ENCODE peak calls at places on chromosomes 11 and 22, in ten cellular contexts. F is astrocyte; K is lower lobe of right lung; C is A549; H is suprapubic skin; P is CD8-positive, alpha-beta T cell; A is GM23338; N is dorsolateral prefrontal cortex; X is psoas muscle; D is IMR-90. I is an unnamed sample.

GRCh38 chr11:87038235-87038960 is 664 bp downstream of the TMEM135 start:
- DNase-seq in P (no peak), H (no peak), F (no peak), D (no peak), X (no peak), C (no peak), K (no peak), N (no peak), A (no peak), I (peak; percentile 13)

GRCh38 chr11:47355283-47356128 is 3.0 kb upstream of the MYBPC3 start:
- DNase-seq in D (peak; percentile 88), A (peak; percentile 98), C (peak; percentile 98), N (peak; percentile 90), P (no peak), X (peak; percentile 98), F (peak; percentile 71), K (peak; percentile 96), H (peak; percentile 94), I (peak; percentile 94)

GRCh38 chr11:125390949-125391348 is 105.1 kb downstream of the FEZ1 start:
- DNase-seq in P (no peak), D (peak; percentile 70), F (peak; percentile 73), C (no peak), K (no peak), X (no peak), H (no peak), N (no peak), A (peak; percentile 55), I (no peak)

GRCh38 chr11:35178862-35179261 is 39.9 kb downstream of the CD44 start:
- DNase-seq in C (no peak), X (no peak), D (peak; percentile 35), A (no peak), K (no peak), H (no peak), P (no peak), N (no peak), F (no peak), I (peak; percentile 92)

GRCh38 chr11:126522152-126522551 is 166.7 kb downstream of the ST3GAL4 start:
- DNase-seq in C (peak; percentile 20), K (no peak), P (no peak), A (no peak), F (no peak), N (no peak), D (peak; percentile 10), X (no peak), H (no peak), I (no peak)

GRCh38 chr11:102685769-102686168 is 19.8 kb downstream of the MMP27 start:
- DNase-seq in N (no peak), X (no peak), K (no peak), C (no peak), H (no peak), D (no peak), A (no peak), P (no peak), F (no peak), I (no peak)

GRCh38 chr11:78374917-78375316 is 42.7 kb downstream of the GAB2 start:
- DNase-seq in K (no peak), P (no peak), D (no peak), N (no peak), A (no peak), C (no peak), X (no peak), F (no peak), H (no peak), I (no peak)

GRCh38 chr11:57792870-57793269 is 31.3 kb downstream of the CTNND1 start:
- DNase-seq in A (no peak), K (no peak), N (no peak), F (no peak), H (no peak), X (no peak), C (peak; percentile 36), D (no peak), P (no peak), I (peak; percentile 57)

GRCh38 chr11:87926250-87926970 is 248.8 kb downstream of the RAB38 start:
- DNase-seq in D (peak; percentile 49), X (no peak), K (no peak), P (no peak), H (no peak), F (peak; percentile 65), N (no peak), C (peak; percentile 29), A (peak; percentile 7), I (peak; percentile 96)

GRCh38 chr11:33045551-33046255 is 6.3 kb downstream of the TCP11L1 start:
- DNase-seq in H (no peak), K (no peak), N (no peak), C (peak; percentile 86), P (no peak), A (no peak), D (no peak), F (peak; percentile 56), X (no peak), I (peak; percentile 84)

GRCh38 chr22:32020117-32020516 is 22.9 kb upstream of the SLC5A1 start:
- DNase-seq in F (peak; percentile 89), X (no peak), N (no peak), D (peak; percentile 81), H (no peak), P (no peak), K (no peak), C (peak; percentile 22), A (no peak), I (peak; percentile 98)

GRCh38 chr11:2143652-2144548 is 4.7 kb upstream of the IGF2 start:
- DNase-seq in X (no peak), C (peak; percentile 44), D (no peak), F (no peak), A (peak; percentile 35), K (no peak), N (no peak), P (no peak), H (no peak), I (peak; percentile 59)

GRCh38 chr22:38751422-38752346 is 4.1 kb downstream of the SUN2 start:
- DNase-seq in X (peak; percentile 89), A (no peak), P (peak; percentile 86), F (no peak), H (no peak), D (no peak), K (peak; percentile 90), C (no peak), N (no peak), I (peak; percentile 84)

GRCh38 chr22:38754247-38755154 is 1.3 kb downstream of the SUN2 start:
- DNase-seq in H (peak; percentile 88), A (peak; percentile 84), K (peak; percentile 72), F (peak; percentile 58), D (peak; percentile 43), C (no peak), N (no peak), P (no peak), X (peak; percentile 83), I (peak; percentile 85)

GRCh38 chr22:38755155-38755910 is 465 bp downstream of the SUN2 start:
- DNase-seq in D (peak; percentile 48), P (peak; percentile 62), F (peak; percentile 32), A (peak; percentile 66), K (peak; percentile 97), X (peak; percentile 99), N (peak; percentile 87), H (peak; percentile 96), C (peak; percentile 73), I (peak; percentile 35)

GRCh38 chr22:38755911-38756532 is at the start of gene SUN2:
- DNase-seq in D (peak; percentile 77), C (peak; percentile 81), F (peak; percentile 55), P (peak; percentile 93), A (peak; percentile 76), H (peak; percentile 97), X (peak; percentile 97), K (peak; percentile 96), N (peak; percentile 98), I (peak; percentile 84)

DNA sequence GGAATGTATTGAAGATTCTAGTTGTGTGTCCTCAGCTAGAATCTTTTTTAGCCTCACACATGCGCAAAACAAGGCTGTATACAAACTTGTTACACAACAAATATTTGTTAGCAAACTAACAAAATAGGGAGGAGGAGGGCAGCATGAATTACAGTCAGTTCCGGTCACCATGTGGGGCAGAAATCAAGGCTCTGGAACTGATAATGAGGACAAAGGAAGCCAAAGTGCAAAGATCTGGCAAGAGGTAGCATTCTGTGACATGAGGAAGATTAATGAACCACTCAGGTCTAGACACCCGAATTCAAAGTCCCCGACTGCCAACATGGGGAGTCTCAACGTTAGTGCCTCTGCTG is 1.9 kb downstream of the SUN2 start:
- DNase-seq in X (no peak), K (no peak), D (no peak), A (no peak), F (no peak), C (no peak), P (no peak), H (no peak), N (no peak), I (no peak)
- H3K4me3 ChIP-seq in X (peak overlapping the region; percentile 77), K (peak overlapping the region; percentile 72), D (no peak overlapping the region), A (peak overlapping the region; percentile 77), F (peak overlapping the region; percentile 76), C (no peak overlapping the region), P (peak overlapping the region; percentile 91), H (peak overlapping the region; percentile 78), N (peak overlapping the region; percentile 77), I (no peak overlapping the region)

GRCh38 chr11:8192016-8192895 is 23.4 kb upstream of the RIC3 start:
- DNase-seq in D (peak; percentile 63), K (peak; percentile 61), N (peak; percentile 69), H (no peak), C (peak; percentile 69), P (no peak), A (peak; percentile 88), F (peak; percentile 40), X (peak; percentile 65), I (peak; percentile 75)

GRCh38 chr11:8196749-8197148 is 27.9 kb upstream of the RIC3 start:
- DNase-seq in F (no peak), A (no peak), H (no peak), P (no peak), C (no peak), K (no peak), X (no peak), N (no peak), D (no peak), I (peak; percentile 11)

DNA sequence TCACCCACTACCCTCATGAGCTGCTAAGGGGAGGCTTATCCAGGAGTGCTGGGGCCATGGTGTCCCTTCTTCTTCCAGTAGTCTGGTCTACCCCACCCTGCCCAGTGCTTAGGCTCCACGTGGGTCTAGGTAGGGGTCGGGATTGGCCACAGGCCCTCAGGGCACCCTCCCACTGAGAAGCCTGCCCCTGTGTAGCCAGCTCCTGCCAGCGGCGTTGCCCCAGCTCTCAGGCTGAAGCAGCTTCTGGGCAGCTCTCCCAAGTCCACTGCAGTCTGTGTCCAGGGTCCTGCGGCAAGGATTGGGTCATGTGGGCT is 24.0 kb upstream of the RIC3 start:
- DNase-seq in D (no peak), P (no peak), K (no peak), F (no peak), X (no peak), C (no peak), N (no peak), H (no peak), A (no peak), I (no peak)
- TF ChIP-seq CTCF in D (no peak), P (peak; percentile 31), K (no peak), F (no peak), X (no peak), C (no peak), N (no peak), H (no peak), A (no peak), I (no peak)

GRCh38 chr22:20430641-20431519 is 6.7 kb downstream of the SCARF2 start:
- DNase-seq in P (peak; percentile 61), D (no peak), A (peak; percentile 87), F (peak; percentile 35), H (peak; percentile 69), C (peak; percentile 65), N (peak; percentile 48), X (peak; percentile 78), K (peak; percentile 70), I (peak; percentile 70)
- H3K4me3 ChIP-seq in P (peak overlapping the region; percentile 60), D (no peak overlapping the region), A (peak overlapping the region; percentile 48), F (peak overlapping the region; percentile 28), H (peak overlapping the region; percentile 43), C (peak overlapping the region; percentile 41), N (peak overlapping the region; percentile 30), X (peak overlapping the region; percentile 47), K (peak overlapping the region; percentile 54), I (peak overlapping the region; percentile 3)

GRCh38 chr11:24453129-24453723 is 43.6 kb upstream of the LUZP2 start:
- DNase-seq in N (no peak), D (peak; percentile 1), F (peak; percentile 45), H (no peak), X (no peak), P (no peak), C (no peak), K (no peak), A (no peak), I (no peak)
- TF ChIP-seq CTCF in N (no peak), D (no peak), F (no peak), H (no peak), X (no peak), P (no peak), C (no peak), K (no peak), A (no peak), I (no peak)